ENCODE peak calls at places on chromosomes 12 and 14, in six cellular contexts. One of them, this sample, is unnamed.

GRCh38 chr14:57262117-57262516 is 6.6 kb downstream of the EXOC5 start:
- DNase-seq in thoracic aorta: no peak
- DNase-seq in hypothalamus: no peak
- DNase-seq in prostate gland: no peak
- DNase-seq in keratinocyte: no peak
- DNase-seq in KG1: no peak
- DNase-seq in this sample: no peak

GRCh38 chr12:95253386-95253785 is 35.8 kb downstream of the VEZT start:
- DNase-seq in hypothalamus: no peak
- DNase-seq in thoracic aorta: no peak
- DNase-seq in KG1: no peak
- DNase-seq in keratinocyte: no peak
- DNase-seq in prostate gland: no peak
- DNase-seq in this sample: no peak

GRCh38 chr12:2719405-2719804 is 75.4 kb upstream of the FKBP4 start:
- DNase-seq in KG1: no peak
- DNase-seq in keratinocyte: no peak
- DNase-seq in prostate gland: no peak
- DNase-seq in thoracic aorta: no peak
- DNase-seq in hypothalamus: no peak
- DNase-seq in this sample: no peak

GRCh38 chr14:101563654-101564443 is 2.6 kb downstream of the DIO3 start:
- DNase-seq in KG1: no peak
- DNase-seq in prostate gland: no peak
- DNase-seq in keratinocyte: no peak
- DNase-seq in thoracic aorta: no peak
- DNase-seq in hypothalamus: no peak
- DNase-seq in this sample: no peak

GRCh38 chr12:20463920-20464524 is 95.7 kb downstream of the PDE3A start:
- DNase-seq in KG1: no peak
- DNase-seq in thoracic aorta: no peak
- DNase-seq in prostate gland: no peak
- DNase-seq in keratinocyte: no peak
- DNase-seq in hypothalamus: no peak
- DNase-seq in this sample: no peak

GRCh38 chr14:101819251-101819990 is 57.9 kb downstream of the PPP2R5C start:
- DNase-seq in thoracic aorta: no peak
- DNase-seq in KG1: no peak
- DNase-seq in prostate gland: no peak
- DNase-seq in hypothalamus: no peak
- DNase-seq in keratinocyte: no peak
- DNase-seq in this sample: no peak

GRCh38 chr12:122094735-122095561 is 16.4 kb downstream of the MLXIP start:
- DNase-seq in keratinocyte: no peak
- DNase-seq in hypothalamus: no peak
- DNase-seq in prostate gland: no peak
- DNase-seq in thoracic aorta: no peak
- DNase-seq in KG1: no peak
- DNase-seq in this sample: no peak

GRCh38 chr14:67416085-67416484 is 4.1 kb upstream of the PLEK2 start:
- DNase-seq in KG1: no peak
- DNase-seq in hypothalamus: no peak
- DNase-seq in thoracic aorta: no peak
- DNase-seq in keratinocyte: no peak
- DNase-seq in prostate gland: no peak
- DNase-seq in this sample: no peak

GRCh38 chr14:96037891-96038557 is 1.1 kb upstream of the C14orf132 start:
- DNase-seq in prostate gland: no peak
- DNase-seq in thoracic aorta: peak
- DNase-seq in KG1: no peak
- DNase-seq in keratinocyte: peak
- DNase-seq in hypothalamus: no peak
- DNase-seq in this sample: no peak

This sample was measured in GM18507.